ENCODE peak calls at places on chromosome 12, in six cellular contexts. Q is heart right ventricle, B is IMR-90, T is pancreas, G is hepatocyte, H is PC-3. F is an unnamed sample. For H3K4me1 and H3K9me3, the result is how much of the 10 kb centered on the place peaks cover.

GRCh38 chr12:79019672-79020071 is 155.1 kb downstream of the SYT1 start:
- DNase-seq in Q (no peak), B (no peak), T (no peak), G (no peak), H (no peak), F (no peak)

GRCh38 chr12:4287325-4288290 is 14.0 kb downstream of the CCND2 start:
- DNase-seq in Q (no peak), B (no peak), T (no peak), G (no peak), H (peak), F (no peak)

GRCh38 chr12:106634206-106634605 is 51.4 kb downstream of the RFX4 start:
- DNase-seq in Q (no peak), B (no peak), T (no peak), G (no peak), H (no peak), F (no peak)

GRCh38 chr12:86264451-86265328 is 8.5 kb upstream of the MGAT4C start:
- DNase-seq in Q (peak), B (no peak), T (peak), G (peak), H (peak), F (peak)

GRCh38 chr12:53984901-53985357 is at the start of gene HOXC10:
- DNase-seq in Q (peak), B (peak), T (peak), G (peak), H (peak), F (peak)

GRCh38 chr12:10967409-10967808 is 19.3 kb downstream of the TAS2R50 start:
- DNase-seq in Q (no peak), B (peak), T (no peak), G (no peak), H (no peak), F (no peak)

GRCh38 chr12:106299193-106299794 is 3.2 kb upstream of the TCP11L2 start:
- DNase-seq in Q (no peak), B (peak), T (no peak), G (no peak), H (no peak), F (no peak)

GRCh38 chr12:86572455-86572854 is 316.3 kb upstream of the MGAT4C start:
- DNase-seq in Q (no peak), B (no peak), T (no peak), G (no peak), H (no peak), F (no peak)

GRCh38 chr12:77724367-77724957 is 106.2 kb upstream of the NAV3 start:
- DNase-seq in Q (no peak), B (peak), T (no peak), G (peak), H (peak), F (no peak)

GRCh38 chr12:53402871-53403270 is 20.8 kb upstream of the AMHR2 start:
- DNase-seq in Q (no peak), B (no peak), T (no peak), G (no peak), H (no peak), F (no peak)

GRCh38 chr12:13167226-13167625 is 29.3 kb upstream of the EMP1 start:
- DNase-seq in Q (no peak), B (no peak), T (no peak), G (peak), H (peak), F (peak)

GRCh38 chr12:45543887-45544286 is 185.6 kb upstream of the ARID2 start:
- DNase-seq in Q (no peak), B (peak), T (peak), G (peak), H (peak), F (peak)

GRCh38 chr12:22518067-22518719 is 26.1 kb downstream of the C2CD5 start:
- DNase-seq in Q (no peak), B (peak), T (peak), G (no peak), H (peak), F (peak)

GRCh38 chr12:31880340-31880739 is 78.9 kb upstream of the RESF1 start:
- DNase-seq in Q (no peak), B (no peak), T (no peak), G (no peak), H (no peak), F (no peak)

GRCh38 chr12:115755752-115756140 is 521.7 kb downstream of the MED13L start:
- DNase-seq in Q (no peak), B (no peak), T (no peak), G (no peak), H (peak), F (no peak)

GRCh38 chr12:56661560-56661959 is 15.8 kb upstream of the ATP5F1B start:
- DNase-seq in Q (no peak), B (no peak), T (no peak), G (no peak), H (no peak), F (no peak)

GRCh38 chr12:75855360-75855759 is 176.2 kb downstream of the PHLDA1 start:
- DNase-seq in Q (no peak), B (no peak), T (no peak), G (no peak), H (no peak), F (no peak)

GRCh38 chr12:75852956-75853355 is 178.6 kb downstream of the PHLDA1 start:
- DNase-seq in Q (no peak), B (no peak), T (no peak), G (no peak), H (no peak), F (no peak)

GRCh38 chr12:75854681-75855309 is 176.8 kb downstream of the PHLDA1 start:
- DNase-seq in Q (no peak), B (peak), T (no peak), G (no peak), H (no peak), F (no peak)

GRCh38 chr12:75852143-75852542 is 179.4 kb downstream of the PHLDA1 start:
- DNase-seq in Q (no peak), B (peak), T (no peak), G (no peak), H (peak), F (no peak)

DNA sequence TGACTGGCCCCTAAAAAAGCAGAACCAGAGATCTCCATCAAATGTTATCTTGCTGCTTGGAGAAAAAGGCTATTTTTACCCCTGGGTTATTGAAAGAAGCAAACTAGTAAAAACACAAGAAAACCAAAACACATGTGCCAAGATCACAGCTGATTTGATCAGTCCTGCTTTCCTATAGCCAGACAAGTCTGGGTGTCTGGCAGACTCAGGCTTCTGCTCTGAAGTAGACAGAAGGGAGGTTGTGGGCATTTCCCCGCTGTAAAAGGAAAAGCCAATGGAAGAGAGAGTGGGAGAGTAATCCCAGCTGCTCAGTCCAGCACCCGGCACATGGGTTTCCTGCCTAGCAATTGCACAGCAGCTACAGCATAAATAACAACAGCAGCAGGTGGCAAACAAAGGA is 178.0 kb downstream of the PHLDA1 start:
- DNase-seq in Q (no peak), B (no peak), T (no peak), G (no peak), H (no peak), F (no peak)
- H3K4me1 ChIP-seq in Q (under half), B (under half), T (under half), G (under half), H (under half), F (under half)

GRCh38 chr12:118237053-118237665 is 101.2 kb downstream of the PEBP1 start:
- DNase-seq in Q (no peak), B (no peak), T (no peak), G (no peak), H (no peak), F (no peak)
- TF ChIP-seq CTCF in Q (no peak), B (no peak), T (no peak), G (no peak), H (no peak), F (no peak)

DNA sequence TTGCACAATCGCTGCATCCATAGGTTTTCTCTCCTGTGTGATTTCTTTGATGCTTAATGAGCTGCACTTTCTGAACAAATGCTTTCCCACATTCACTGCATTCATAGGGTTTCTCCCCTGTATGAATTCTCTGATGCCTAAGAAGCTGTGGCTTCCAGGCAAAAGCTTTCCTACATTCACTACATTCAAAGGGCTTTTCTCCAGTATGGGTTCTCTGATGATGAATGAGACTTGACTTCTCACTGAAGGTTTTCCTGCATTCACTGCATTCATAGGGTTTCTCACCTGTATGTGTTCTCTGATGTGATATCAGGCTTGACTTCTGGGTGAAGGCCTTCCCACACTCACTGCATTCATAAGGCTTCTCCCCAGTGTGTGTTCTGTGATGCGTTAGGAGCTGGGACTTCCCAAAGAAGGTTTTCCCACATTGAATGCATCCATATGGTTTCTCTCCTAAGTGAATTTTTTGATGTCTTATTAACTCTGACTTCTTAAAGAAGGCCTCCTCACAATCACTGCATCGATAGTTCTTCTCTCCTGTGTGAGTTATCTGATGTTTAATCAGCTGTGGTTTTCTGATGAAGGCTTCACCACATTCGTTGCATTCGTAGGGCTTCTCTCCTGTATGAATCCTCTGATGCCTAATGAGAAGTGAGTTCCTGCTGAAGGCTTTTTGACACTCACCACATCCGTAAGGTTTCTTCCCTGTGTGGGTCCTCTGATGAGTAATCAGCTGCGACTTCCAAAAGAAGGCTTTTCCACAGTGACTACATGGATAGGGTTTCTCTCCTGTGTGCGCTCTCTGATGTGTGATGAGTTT is 30.3 kb downstream of the ZNF605 start:
- DNase-seq in Q (no peak), B (no peak), T (no peak), G (no peak), H (no peak), F (no peak)
- H3K9me3 ChIP-seq in Q (half or more), B (half or more), T (under half), G (half or more), H (half or more), F (under half)

GRCh38 chr12:124684971-124685688 is 117.7 kb upstream of the NCOR2 start:
- DNase-seq in Q (no peak), B (peak), T (no peak), G (no peak), H (peak), F (no peak)

GRCh38 chr12:124683330-124683662 is 115.9 kb upstream of the NCOR2 start:
- DNase-seq in Q (no peak), B (peak), T (no peak), G (peak), H (peak), F (peak)

GRCh38 chr12:124684496-124684895 is 117.1 kb upstream of the NCOR2 start:
- DNase-seq in Q (no peak), B (peak), T (no peak), G (no peak), H (peak), F (no peak)

GRCh38 chr12:124682425-124683329 is 115.3 kb upstream of the NCOR2 start:
- DNase-seq in Q (no peak), B (no peak), T (no peak), G (no peak), H (no peak), F (no peak)

DNA sequence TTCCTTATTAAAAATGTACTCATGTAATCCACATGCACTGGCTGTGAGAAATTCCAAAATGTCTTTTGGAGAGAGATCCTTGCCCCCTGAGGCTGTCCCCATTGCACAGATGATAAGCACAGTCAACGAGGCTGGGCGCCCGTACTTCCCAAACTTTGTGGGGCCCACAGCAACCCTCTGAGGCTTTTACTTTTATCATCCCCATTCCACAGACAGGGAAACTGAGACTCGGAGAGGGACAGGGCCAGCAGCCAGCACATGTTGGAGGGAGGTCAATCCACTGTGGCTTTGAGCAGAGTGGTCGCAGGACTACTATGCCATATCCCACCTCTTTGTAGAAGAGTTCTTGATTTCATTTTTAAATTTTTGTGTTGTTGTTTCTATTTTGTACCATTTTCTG is 116.3 kb upstream of the NCOR2 start:
- DNase-seq in Q (no peak), B (no peak), T (no peak), G (no peak), H (no peak), F (no peak)
- H3K4me1 ChIP-seq in Q (half or more), B (under half), T (under half), G (under half), H (half or more), F (under half)